ENCODE peak calls at places on chromosomes 7 and 10, in ten cellular contexts. B, I, L, X, F, G, P, W, M and H are unnamed samples.

GRCh38 chr7:4998244-4998643 is 39.3 kb upstream of the MMD2 start:
- DNase-seq in B (no peak), I (no peak), L (no peak), X (no peak), F (no peak), G (no peak), P (no peak), W (no peak), M (no peak), H (no peak)

GRCh38 chr7:133993547-133993946 is 133.6 kb upstream of the LRGUK start:
- DNase-seq in B (no peak), I (no peak), L (no peak), X (no peak), F (no peak), G (no peak), P (no peak), W (no peak), M (no peak), H (no peak)

GRCh38 chr7:12898004-12898403 is 210.6 kb downstream of the ARL4A start:
- DNase-seq in B (no peak), I (no peak), L (peak), X (no peak), F (no peak), G (no peak), P (no peak), W (no peak), M (no peak), H (no peak)

GRCh38 chr10:78335371-78335690 is 301.7 kb downstream of the RPS24 start:
- DNase-seq in B (no peak), I (no peak), L (no peak), X (no peak), F (no peak), G (peak), P (no peak), W (no peak), M (no peak), H (no peak)

GRCh38 chr10:132774905-132775863 is 10.8 kb downstream of the NKX6-2 start:
- DNase-seq in B (no peak), I (no peak), L (peak), X (no peak), F (peak), G (no peak), P (no peak), W (no peak), M (no peak), H (no peak)

GRCh38 chr10:29784175-29784773 is 149.5 kb upstream of the SVIL start:
- DNase-seq in B (peak), I (no peak), L (no peak), X (no peak), F (no peak), G (no peak), P (peak), W (no peak), M (no peak), H (no peak)

GRCh38 chr10:45278860-45279498 is 36.4 kb downstream of the OR13A1 start:
- DNase-seq in B (no peak), I (no peak), L (no peak), X (no peak), F (no peak), G (no peak), P (no peak), W (no peak), M (no peak), H (no peak)

GRCh38 chr10:119412244-119412750 is 130.2 kb downstream of the RGS10 start:
- DNase-seq in B (peak), I (no peak), L (no peak), X (no peak), F (no peak), G (no peak), P (peak), W (no peak), M (no peak), H (no peak)

GRCh38 chr10:131645756-131646155 is 255.1 kb upstream of the PPP2R2D start:
- DNase-seq in B (no peak), I (no peak), L (no peak), X (no peak), F (no peak), G (no peak), P (no peak), W (no peak), M (no peak), H (no peak)

GRCh38 chr7:55733584-55733983 is 129.0 kb downstream of the SEPTIN14 start:
- DNase-seq in B (peak), I (no peak), L (no peak), X (no peak), F (no peak), G (no peak), P (no peak), W (no peak), M (no peak), H (no peak)

GRCh38 chr10:68598978-68599753 is 39.0 kb downstream of the TET1 start:
- DNase-seq in B (no peak), I (no peak), L (no peak), X (no peak), F (peak), G (no peak), P (no peak), W (peak), M (no peak), H (no peak)

GRCh38 chr10:102381983-102382382 is 13.5 kb upstream of the NFKB2 start:
- DNase-seq in B (no peak), I (no peak), L (no peak), X (no peak), F (no peak), G (no peak), P (no peak), W (no peak), M (no peak), H (no peak)

GRCh38 chr10:42875792-42876191 is 93.2 kb downstream of the BMS1 start:
- DNase-seq in B (no peak), I (no peak), L (no peak), X (no peak), F (no peak), G (peak), P (no peak), W (no peak), M (no peak), H (no peak)

GRCh38 chr10:131961777-131962450 is 19.8 kb downstream of the BNIP3 start:
- DNase-seq in B (no peak), I (no peak), L (peak), X (no peak), F (peak), G (no peak), P (no peak), W (peak), M (no peak), H (no peak)

GRCh38 chr10:124562425-124563060 is 100.9 kb downstream of the LHPP start:
- DNase-seq in B (peak), I (no peak), L (no peak), X (no peak), F (no peak), G (no peak), P (no peak), W (no peak), M (no peak), H (no peak)

GRCh38 chr7:94311545-94311944 is 83.2 kb upstream of the COL1A2 start:
- DNase-seq in B (peak), I (no peak), L (no peak), X (no peak), F (no peak), G (no peak), P (no peak), W (no peak), M (no peak), H (no peak)

GRCh38 chr10:102627446-102628293 is 16.6 kb upstream of the TRIM8 start:
- DNase-seq in B (peak), I (no peak), L (peak), X (no peak), F (peak), G (no peak), P (no peak), W (no peak), M (no peak), H (no peak)

GRCh38 chr10:6247041-6247712 is 44.4 kb downstream of the PFKFB3 start:
- DNase-seq in B (no peak), I (no peak), L (no peak), X (no peak), F (peak), G (no peak), P (no peak), W (no peak), M (no peak), H (no peak)

GRCh38 chr7:102146122-102146521 is 140.5 kb upstream of the SH2B2 start:
- DNase-seq in B (no peak), I (no peak), L (no peak), X (no peak), F (peak), G (no peak), P (no peak), W (no peak), M (no peak), H (no peak)

GRCh38 chr7:87345166-87345927 is at the start of gene CROT:
- DNase-seq in B (peak), I (peak), L (peak), X (peak), F (peak), G (peak), P (peak), W (peak), M (peak), H (peak)

GRCh38 chr7:74084722-74085578 is 1.3 kb downstream of the LIMK1 start:
- DNase-seq in B (no peak), I (no peak), L (no peak), X (no peak), F (peak), G (no peak), P (no peak), W (no peak), M (no peak), H (no peak)